ENCODE peak calls at places on chromosomes 11 and 22, in six cellular contexts. One of them, this sample, is unnamed.

GRCh38 chr11:76601272-76601671 is 69.3 kb downstream of the LRRC32 start:
- DNase-seq in HepG2: no peak
- DNase-seq in K562: no peak
- DNase-seq in GM12878: no peak
- DNase-seq in H1: no peak
- DNase-seq in GM12891: no peak
- DNase-seq in this sample: no peak

GRCh38 chr11:69375316-69376154 is 81.6 kb downstream of the MYEOV start:
- DNase-seq in GM12891: no peak
- DNase-seq in HepG2: no peak
- DNase-seq in K562: no peak
- DNase-seq in GM12878: no peak
- DNase-seq in H1: no peak
- DNase-seq in this sample: no peak

GRCh38 chr22:50294319-50294656 is 13.2 kb downstream of the PLXNB2 start:
- DNase-seq in H1: no peak
- DNase-seq in GM12891: no peak
- DNase-seq in K562: no peak
- DNase-seq in HepG2: no peak
- DNase-seq in GM12878: no peak
- DNase-seq in this sample: no peak

GRCh38 chr11:2293396-2294339 is 8.1 kb downstream of the C11orf21 start:
- DNase-seq in GM12891: no peak
- DNase-seq in GM12878: no peak
- DNase-seq in K562: no peak
- DNase-seq in H1: peak
- DNase-seq in HepG2: no peak
- DNase-seq in this sample: no peak

GRCh38 chr22:24503137-24503850 is 8.2 kb downstream of the UPB1 start:
- DNase-seq in H1: peak
- DNase-seq in GM12891: peak
- DNase-seq in GM12878: peak
- DNase-seq in HepG2: no peak
- DNase-seq in K562: peak
- DNase-seq in this sample: peak

GRCh38 chr11:13207665-13208594 is 69.7 kb upstream of the BMAL1 start:
- DNase-seq in HepG2: peak
- DNase-seq in GM12878: no peak
- DNase-seq in GM12891: no peak
- DNase-seq in K562: peak
- DNase-seq in H1: peak
- DNase-seq in this sample: no peak

GRCh38 chr11:114237321-114238280 is 58.6 kb upstream of the NNMT start:
- DNase-seq in HepG2: no peak
- DNase-seq in GM12878: no peak
- DNase-seq in H1: no peak
- DNase-seq in GM12891: no peak
- DNase-seq in K562: no peak
- DNase-seq in this sample: no peak

GRCh38 chr11:96015911-96016565 is 92.1 kb upstream of the MTMR2 start:
- DNase-seq in H1: no peak
- DNase-seq in GM12878: no peak
- DNase-seq in K562: no peak
- DNase-seq in HepG2: peak
- DNase-seq in GM12891: no peak
- DNase-seq in this sample: no peak

GRCh38 chr11:133927690-133928627 is 28.8 kb downstream of the IGSF9B start:
- DNase-seq in H1: peak
- DNase-seq in K562: peak
- DNase-seq in GM12891: peak
- DNase-seq in HepG2: peak
- DNase-seq in GM12878: no peak
- DNase-seq in this sample: peak

GRCh38 chr11:776459-777287 is 614 bp downstream of the GATD1 start:
- DNase-seq in GM12878: no peak
- DNase-seq in HepG2: no peak
- DNase-seq in H1: no peak
- DNase-seq in K562: peak
- DNase-seq in GM12891: peak
- DNase-seq in this sample: no peak

GRCh38 chr11:118889796-118890195 is 6.1 kb downstream of the CXCR5 start:
- DNase-seq in K562: no peak
- DNase-seq in GM12878: no peak
- DNase-seq in H1: no peak
- DNase-seq in GM12891: no peak
- DNase-seq in HepG2: no peak
- DNase-seq in this sample: no peak

GRCh38 chr22:42601879-42602465 is 12.7 kb downstream of the POLDIP3 start:
- DNase-seq in K562: no peak
- DNase-seq in GM12878: no peak
- DNase-seq in H1: no peak
- DNase-seq in GM12891: no peak
- DNase-seq in HepG2: peak
- DNase-seq in this sample: no peak

GRCh38 chr22:36999463-36999862 is 19.8 kb downstream of the TST start:
- DNase-seq in H1: no peak
- DNase-seq in K562: no peak
- DNase-seq in GM12891: no peak
- DNase-seq in GM12878: no peak
- DNase-seq in HepG2: no peak
- DNase-seq in this sample: no peak

GRCh38 chr22:19766506-19767426 is 6.2 kb downstream of the TBX1 start:
- DNase-seq in GM12891: no peak
- DNase-seq in HepG2: no peak
- DNase-seq in GM12878: no peak
- DNase-seq in H1: peak
- DNase-seq in K562: peak
- DNase-seq in this sample: no peak

GRCh38 chr11:28938091-28938490 is 829.9 kb downstream of the METTL15 start:
- DNase-seq in H1: no peak
- DNase-seq in GM12878: no peak
- DNase-seq in GM12891: no peak
- DNase-seq in K562: no peak
- DNase-seq in HepG2: no peak
- DNase-seq in this sample: no peak

GRCh38 chr22:41560095-41560487 is 719 bp upstream of the CSDC2 start:
- DNase-seq in GM12878: no peak
- DNase-seq in H1: no peak
- DNase-seq in K562: no peak
- DNase-seq in HepG2: no peak
- DNase-seq in GM12891: no peak
- DNase-seq in this sample: no peak

GRCh38 chr11:27812341-27812740 is 112.1 kb upstream of the BDNF start:
- DNase-seq in K562: no peak
- DNase-seq in GM12878: no peak
- DNase-seq in GM12891: no peak
- DNase-seq in HepG2: no peak
- DNase-seq in H1: no peak
- DNase-seq in this sample: no peak

GRCh38 chr11:108838102-108838803 is 173.4 kb downstream of the DDX10 start:
- DNase-seq in HepG2: no peak
- DNase-seq in GM12891: no peak
- DNase-seq in GM12878: no peak
- DNase-seq in K562: no peak
- DNase-seq in H1: no peak
- DNase-seq in this sample: no peak

GRCh38 chr22:45423524-45423923 is 10.0 kb downstream of the RIBC2 start:
- DNase-seq in HepG2: no peak
- DNase-seq in GM12891: no peak
- DNase-seq in H1: peak
- DNase-seq in GM12878: no peak
- DNase-seq in K562: no peak
- DNase-seq in this sample: no peak

GRCh38 chr22:44196731-44197131 is 16.0 kb downstream of the PARVG start:
- DNase-seq in GM12878: no peak
- DNase-seq in GM12891: no peak
- DNase-seq in K562: no peak
- DNase-seq in HepG2: no peak
- DNase-seq in H1: no peak
- DNase-seq in this sample: no peak

GRCh38 chr11:88886796-88887195 is 179.0 kb downstream of the GRM5 start:
- DNase-seq in H1: peak
- DNase-seq in K562: peak
- DNase-seq in GM12878: peak
- DNase-seq in HepG2: peak
- DNase-seq in GM12891: no peak
- DNase-seq in this sample: peak

GRCh38 chr11:128901655-128902514 is 10.7 kb downstream of the KCNJ5 start:
- DNase-seq in GM12891: no peak
- DNase-seq in K562: no peak
- DNase-seq in HepG2: no peak
- DNase-seq in H1: peak
- DNase-seq in GM12878: no peak
- DNase-seq in this sample: no peak

GRCh38 chr22:37933711-37934376 is 19.6 kb downstream of the C22orf23 start:
- DNase-seq in H1: peak
- DNase-seq in GM12891: peak
- DNase-seq in GM12878: peak
- DNase-seq in HepG2: peak
- DNase-seq in K562: peak
- DNase-seq in this sample: peak

GRCh38 chr11:1290052-1291040 is 19.1 kb downstream of the TOLLIP start:
- DNase-seq in K562: no peak
- DNase-seq in GM12891: no peak
- DNase-seq in GM12878: no peak
- DNase-seq in HepG2: no peak
- DNase-seq in H1: no peak
- DNase-seq in this sample: no peak

GRCh38 chr22:46367707-46368191 is 32.2 kb downstream of the TRMU start:
- DNase-seq in GM12878: no peak
- DNase-seq in H1: peak
- DNase-seq in K562: peak
- DNase-seq in HepG2: peak
- DNase-seq in GM12891: peak
- DNase-seq in this sample: peak

GRCh38 chr22:29268511-29269229 is 602 bp downstream of the EWSR1 start:
- DNase-seq in H1: no peak
- DNase-seq in GM12891: no peak
- DNase-seq in K562: peak
- DNase-seq in HepG2: peak
- DNase-seq in GM12878: no peak
- DNase-seq in this sample: no peak
- TF ChIP-seq POLR2AphosphoS5 in H1: no peak
- TF ChIP-seq POLR2AphosphoS5 in GM12891: peak
- TF ChIP-seq POLR2AphosphoS5 in K562: no peak
- TF ChIP-seq POLR2AphosphoS5 in HepG2: no peak
- TF ChIP-seq POLR2AphosphoS5 in GM12878: no peak
- TF ChIP-seq POLR2AphosphoS5 in this sample: no peak

GRCh38 chr22:32311551-32312071 is 46.1 kb upstream of the RFPL3 start:
- DNase-seq in K562: no peak
- DNase-seq in GM12891: no peak
- DNase-seq in HepG2: no peak
- DNase-seq in GM12878: no peak
- DNase-seq in H1: peak
- DNase-seq in this sample: no peak

GRCh38 chr22:32309585-32310251 is 47.9 kb upstream of the RFPL3 start:
- DNase-seq in HepG2: no peak
- DNase-seq in K562: peak
- DNase-seq in GM12891: no peak
- DNase-seq in H1: peak
- DNase-seq in GM12878: no peak
- DNase-seq in this sample: no peak

GRCh38 chr22:32308934-32309333 is 48.7 kb upstream of the RFPL3 start:
- DNase-seq in H1: peak
- DNase-seq in GM12891: no peak
- DNase-seq in HepG2: no peak
- DNase-seq in K562: no peak
- DNase-seq in GM12878: no peak
- DNase-seq in this sample: no peak

GRCh38 chr22:32312748-32313147 is 44.9 kb upstream of the RFPL3 start:
- DNase-seq in GM12891: no peak
- DNase-seq in K562: no peak
- DNase-seq in H1: peak
- DNase-seq in GM12878: no peak
- DNase-seq in HepG2: no peak
- DNase-seq in this sample: no peak

DNA sequence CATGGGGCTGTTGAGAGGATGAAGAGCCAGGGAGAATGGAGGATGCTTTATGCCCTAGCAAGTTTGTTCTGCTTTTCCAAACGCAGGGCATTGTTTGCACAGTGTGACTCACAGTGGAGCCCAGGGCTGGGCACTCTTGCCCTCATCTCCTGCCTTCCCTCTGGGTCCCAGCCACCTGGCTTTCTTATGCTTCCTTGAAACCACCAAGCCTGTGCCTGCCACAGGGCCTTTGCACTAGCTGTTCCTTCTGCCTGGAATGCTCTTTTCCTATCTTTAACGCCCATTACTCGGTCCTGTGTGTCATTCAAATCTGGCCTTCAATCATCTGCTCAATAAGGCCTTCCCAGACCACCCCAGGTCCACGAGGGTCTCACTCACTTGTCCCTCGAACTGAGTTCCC is 46.9 kb upstream of the RFPL3 start:
- DNase-seq in H1: peak
- DNase-seq in GM12891: no peak
- DNase-seq in K562: no peak
- DNase-seq in HepG2: no peak
- DNase-seq in GM12878: no peak
- DNase-seq in this sample: no peak
- TF ChIP-seq TAF1 in H1: no peak
- TF ChIP-seq TAF1 in GM12891: no peak
- TF ChIP-seq TAF1 in K562: no peak
- TF ChIP-seq TAF1 in HepG2: no peak
- TF ChIP-seq TAF1 in GM12878: no peak
- TF ChIP-seq TAF1 in this sample: no peak

GRCh38 chr11:117143871-117144476 is at the start of gene PAFAH1B2:
- DNase-seq in H1: peak
- DNase-seq in K562: peak
- DNase-seq in GM12878: peak
- DNase-seq in HepG2: peak
- DNase-seq in GM12891: peak
- DNase-seq in this sample: peak
- TF ChIP-seq POLR2A in H1: no peak
- TF ChIP-seq POLR2A in K562: peak
- TF ChIP-seq POLR2A in GM12878: peak
- TF ChIP-seq POLR2A in HepG2: peak
- TF ChIP-seq POLR2A in GM12891: peak
- TF ChIP-seq POLR2A in this sample: peak

GRCh38 chr11:64751136-64751535 is 7.2 kb upstream of the RASGRP2 start:
- DNase-seq in H1: no peak
- DNase-seq in K562: no peak
- DNase-seq in GM12878: no peak
- DNase-seq in HepG2: no peak
- DNase-seq in GM12891: no peak
- DNase-seq in this sample: no peak

GRCh38 chr11:64751580-64751979 is 7.6 kb upstream of the RASGRP2 start:
- DNase-seq in GM12878: no peak
- DNase-seq in HepG2: no peak
- DNase-seq in K562: no peak
- DNase-seq in GM12891: no peak
- DNase-seq in H1: no peak
- DNase-seq in this sample: no peak

GRCh38 chr11:64753019-64753379 is 6.8 kb downstream of the PYGM start:
- DNase-seq in K562: no peak
- DNase-seq in HepG2: no peak
- DNase-seq in H1: no peak
- DNase-seq in GM12878: no peak
- DNase-seq in GM12891: no peak
- DNase-seq in this sample: no peak

GRCh38 chr11:64753380-64754123 is 6.2 kb downstream of the PYGM start:
- DNase-seq in GM12891: no peak
- DNase-seq in K562: peak
- DNase-seq in GM12878: no peak
- DNase-seq in HepG2: no peak
- DNase-seq in H1: no peak
- DNase-seq in this sample: no peak

GRCh38 chr11:64752106-64752970 is 7.4 kb downstream of the PYGM start:
- DNase-seq in GM12878: no peak
- DNase-seq in GM12891: no peak
- DNase-seq in K562: no peak
- DNase-seq in HepG2: no peak
- DNase-seq in H1: no peak
- DNase-seq in this sample: no peak
- TF ChIP-seq POLR2AphosphoS5 in GM12878: no peak
- TF ChIP-seq POLR2AphosphoS5 in GM12891: no peak
- TF ChIP-seq POLR2AphosphoS5 in K562: no peak
- TF ChIP-seq POLR2AphosphoS5 in HepG2: no peak
- TF ChIP-seq POLR2AphosphoS5 in H1: no peak
- TF ChIP-seq POLR2AphosphoS5 in this sample: no peak